ENCODE peak calls at places on chromosomes 5 and 9, in four cellular contexts. F, J, Y and W are unnamed samples.

GRCh38 chr9:99057665-99058625 is 47.0 kb upstream of the TGFBR1 start:
- DNase-seq in F (no peak), J (no peak), Y (no peak), W (no peak)

GRCh38 chr5:179795863-179796833 is 2.4 kb downstream of the LTC4S start:
- DNase-seq in F (peak; percentile 84), J (peak; percentile 88), Y (peak; percentile 92), W (peak; percentile 87)

GRCh38 chr5:68178579-68178978 is 37.0 kb upstream of the PIK3R1 start:
- DNase-seq in F (peak; percentile 27), J (no peak), Y (no peak), W (no peak)

GRCh38 chr9:97468658-97469448 is 32.6 kb upstream of the TMOD1 start:
- DNase-seq in F (peak; percentile 46), J (peak; percentile 81), Y (peak; percentile 75), W (peak; percentile 92)

GRCh38 chr9:12838546-12838945 is 63.7 kb downstream of the LURAP1L start:
- DNase-seq in F (no peak), J (no peak), Y (no peak), W (no peak)

GRCh38 chr5:154483654-154484392 is 5.8 kb upstream of the HAND1 start:
- DNase-seq in F (no peak), J (peak; percentile 67), Y (no peak), W (no peak)

GRCh38 chr9:124349675-124350484 is 65.4 kb downstream of the PSMB7 start:
- DNase-seq in F (no peak), J (peak; percentile 63), Y (no peak), W (peak; percentile 40)

GRCh38 chr9:77927265-77927664 is 104.3 kb downstream of the GNAQ start:
- DNase-seq in F (no peak), J (no peak), Y (no peak), W (no peak)

GRCh38 chr9:2872307-2872940 is 28.5 kb upstream of the PUM3 start:
- DNase-seq in F (peak; percentile 45), J (no peak), Y (peak; percentile 27), W (no peak)

GRCh38 chr9:123063172-123063508 is 29.7 kb downstream of the GPR21 start:
- DNase-seq in F (no peak), J (no peak), Y (no peak), W (no peak)

GRCh38 chr5:143824851-143825720 is 13.1 kb downstream of the HMHB1 start:
- DNase-seq in F (peak; percentile 89), J (peak; percentile 88), Y (peak; percentile 71), W (peak; percentile 87)

GRCh38 chr9:114965565-114965964 is 35.2 kb upstream of the TNFSF8 start:
- DNase-seq in F (no peak), J (no peak), Y (no peak), W (no peak)

GRCh38 chr9:114954986-114955623 is 24.7 kb upstream of the TNFSF8 start:
- DNase-seq in F (no peak), J (no peak), Y (no peak), W (no peak)

GRCh38 chr9:114958021-114958846 is 27.8 kb upstream of the TNFSF8 start:
- DNase-seq in F (no peak), J (no peak), Y (no peak), W (peak; percentile 68)

GRCh38 chr9:114957558-114957957 is 27.2 kb upstream of the TNFSF8 start:
- DNase-seq in F (no peak), J (no peak), Y (no peak), W (no peak)

GRCh38 chr9:114960276-114960675 is 29.9 kb upstream of the TNFSF8 start:
- DNase-seq in F (no peak), J (no peak), Y (no peak), W (no peak)
- TF ChIP-seq EP300 in F (no peak), J (no peak), Y (no peak), W (no peak)

DNA sequence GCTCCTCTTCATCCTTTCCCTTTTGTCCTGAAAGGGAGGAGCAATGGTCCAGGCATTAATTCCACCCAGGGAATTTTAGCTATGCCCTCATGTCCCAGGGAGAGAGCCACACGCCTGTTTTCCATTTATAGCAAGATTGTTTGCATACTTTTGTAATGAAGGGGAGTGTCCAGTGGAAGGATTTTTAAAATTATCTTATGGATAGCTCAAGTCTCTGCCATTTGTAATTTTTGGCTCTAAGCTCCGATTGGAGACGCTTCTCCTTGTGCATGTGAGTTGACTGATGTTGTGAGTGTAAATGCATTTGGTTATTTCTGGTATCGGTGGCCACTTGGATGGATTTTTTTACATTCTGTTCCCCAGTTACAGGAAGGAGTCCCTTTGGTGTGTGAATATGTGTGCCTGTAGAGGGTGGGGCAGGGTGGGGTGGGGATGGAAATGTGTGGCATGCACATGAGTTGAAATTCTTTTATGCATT is 7.2 kb upstream of the RPL26L1 start:
- DNase-seq in F (peak; percentile 70), J (no peak), Y (no peak), W (no peak)
- TF ChIP-seq EP300 in F (no peak), J (no peak), Y (no peak), W (no peak)

GRCh38 chr5:69234457-69235268 is at the start of gene CDK7:
- DNase-seq in F (peak; percentile 91), J (peak; percentile 98), Y (peak; percentile 93), W (peak; percentile 95)
- TF ChIP-seq EP300 in F (no peak), J (no peak), Y (no peak), W (no peak)

GRCh38 chr5:1125030-1125357 is 13.1 kb upstream of the SLC12A7 start:
- DNase-seq in F (no peak), J (no peak), Y (peak; percentile 93), W (peak; percentile 93)
- TF ChIP-seq EP300 in F (no peak), J (no peak), Y (peak; percentile 86), W (no peak)

DNA sequence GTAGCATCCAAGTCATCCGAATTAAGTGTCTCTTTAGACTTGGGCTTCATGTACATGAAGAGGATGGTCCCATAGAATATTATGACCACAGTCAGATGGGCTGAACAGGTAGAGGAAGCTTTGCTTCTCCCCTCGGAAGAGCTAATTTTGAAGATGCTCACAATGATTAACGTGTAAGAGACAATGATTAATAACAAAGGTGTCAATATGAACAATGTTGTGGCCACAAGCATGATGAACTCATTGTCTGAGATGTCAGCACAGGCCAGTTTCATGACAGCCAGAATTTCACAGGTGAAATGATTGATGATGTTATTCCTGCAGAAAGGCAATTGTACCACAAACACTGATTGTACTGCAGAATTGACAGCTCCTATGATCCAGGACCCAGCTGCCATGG is 626 bp downstream of the OR13C2 start:
- DNase-seq in F (no peak), J (no peak), Y (no peak), W (no peak)
- TF ChIP-seq EP300 in F (no peak), J (no peak), Y (no peak), W (no peak)

GRCh38 chr9:35658894-35659220 is 765 bp downstream of the CCDC107 start:
- DNase-seq in F (peak; percentile 67), J (no peak), Y (no peak), W (peak; percentile 84)

GRCh38 chr9:35658144-35658893 is at the start of gene CCDC107:
- DNase-seq in F (peak; percentile 86), J (peak; percentile 90), Y (peak; percentile 98), W (peak; percentile 93)

GRCh38 chr9:35656841-35657326 is 935 bp downstream of the RMRP start:
- DNase-seq in F (no peak), J (no peak), Y (no peak), W (no peak)

GRCh38 chr9:35656340-35656739 is 1.5 kb downstream of the RMRP start:
- DNase-seq in F (no peak), J (no peak), Y (no peak), W (no peak)

GRCh38 chr9:35657327-35658143 is at the start of gene RMRP:
- DNase-seq in F (peak; percentile 100), J (peak; percentile 99), Y (peak; percentile 91), W (peak; percentile 100)
- TF ChIP-seq EP300 in F (no peak), J (peak; percentile 94), Y (peak; percentile 74), W (peak; percentile 70)

GRCh38 chr9:130759738-130760137 is 66.2 kb downstream of the EXOSC2 start:
- DNase-seq in F (no peak), J (no peak), Y (no peak), W (no peak)
- TF ChIP-seq EP300 in F (no peak), J (no peak), Y (no peak), W (no peak)

DNA sequence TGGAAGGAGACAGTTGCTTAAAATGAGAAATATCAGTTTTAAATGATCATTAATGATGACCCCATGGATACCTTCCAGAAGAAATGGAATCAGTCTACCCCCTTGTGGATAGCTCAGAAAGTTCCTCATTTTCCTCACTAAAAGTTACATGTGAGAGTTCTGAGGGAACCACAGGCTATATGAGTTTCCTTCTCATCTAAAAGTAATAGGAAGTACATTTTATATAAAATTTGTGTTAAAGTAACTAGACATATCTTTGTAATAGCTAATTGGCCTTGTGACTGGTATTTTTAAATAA is 104.9 kb upstream of the SLC25A48 start:
- DNase-seq in F (no peak), J (no peak), Y (no peak), W (no peak)
- TF ChIP-seq EP300 in F (no peak), J (no peak), Y (no peak), W (no peak)

GRCh38 chr9:111916234-111916645 is 19.6 kb downstream of the UGCG start:
- DNase-seq in F (no peak), J (no peak), Y (no peak), W (no peak)
- TF ChIP-seq EP300 in F (no peak), J (no peak), Y (no peak), W (no peak)